ENCODE peak calls at places on chromosome 7, in nine cellular contexts. P is ovary, D is SK-N-SH, G is A549, Q is GM12878, L is upper lobe of left lung, K is suprapubic skin, I is transverse colon, Y is sigmoid colon. F is an unnamed sample.

GRCh38 chr7:22277375-22277774 is 79.6 kb downstream of the RAPGEF5 start:
- DNase-seq in P (no peak), D (no peak), G (no peak), Q (no peak), L (no peak), K (no peak), I (no peak), Y (no peak), F (no peak)

GRCh38 chr7:35735396-35735795 is 40.5 kb upstream of the HERPUD2 start:
- DNase-seq in P (no peak), D (no peak), G (no peak), Q (no peak), L (no peak), K (no peak), I (no peak), Y (no peak), F (no peak)

GRCh38 chr7:149459540-149460433 is 1.1 kb downstream of the ZNF777 start:
- DNase-seq in P (no peak), D (peak), G (peak), Q (no peak), L (peak), K (no peak), I (no peak), Y (no peak), F (no peak)

GRCh38 chr7:24703296-24703695 is 54.0 kb downstream of the GSDME start:
- DNase-seq in P (no peak), D (no peak), G (no peak), Q (no peak), L (no peak), K (no peak), I (no peak), Y (no peak), F (no peak)

GRCh38 chr7:22935269-22935668 is 78.7 kb downstream of the HYCC1 start:
- DNase-seq in P (no peak), D (no peak), G (no peak), Q (no peak), L (no peak), K (no peak), I (no peak), Y (no peak), F (no peak)

GRCh38 chr7:135509589-135509838 is 388 bp downstream of the CNOT4 start:
- DNase-seq in P (no peak), D (no peak), G (no peak), Q (no peak), L (no peak), K (no peak), I (no peak), Y (no peak), F (no peak)

GRCh38 chr7:63899691-63900393 is 98.8 kb upstream of the ZNF722 start:
- DNase-seq in P (peak), D (peak), G (no peak), Q (no peak), L (peak), K (peak), I (peak), Y (peak), F (no peak)

GRCh38 chr7:114504586-114504985 is 90.0 kb downstream of the FOXP2 start:
- DNase-seq in P (no peak), D (no peak), G (no peak), Q (no peak), L (no peak), K (no peak), I (no peak), Y (no peak), F (no peak)

GRCh38 chr7:41039386-41040315 is 663.2 kb downstream of the INHBA start:
- DNase-seq in P (no peak), D (no peak), G (no peak), Q (no peak), L (no peak), K (no peak), I (no peak), Y (no peak), F (no peak)

GRCh38 chr7:143492043-143492471 is 14.4 kb downstream of the TAS2R41 start:
- DNase-seq in P (no peak), D (no peak), G (no peak), Q (no peak), L (no peak), K (no peak), I (no peak), Y (no peak), F (no peak)

GRCh38 chr7:48090095-48090805 is 1.2 kb downstream of the UPP1 start:
- DNase-seq in P (peak), D (no peak), G (no peak), Q (no peak), L (peak), K (no peak), I (peak), Y (peak), F (no peak)

GRCh38 chr7:68892211-68892610 is 706.1 kb upstream of the AUTS2 start:
- DNase-seq in P (no peak), D (no peak), G (peak), Q (no peak), L (no peak), K (no peak), I (no peak), Y (no peak), F (no peak)

GRCh38 chr7:6705959-6706665 is 635 bp downstream of the ZNF12 start:
- DNase-seq in P (peak), D (no peak), G (peak), Q (no peak), L (peak), K (no peak), I (peak), Y (no peak), F (peak)

GRCh38 chr7:121449304-121449703 is 53.2 kb upstream of the FAM3C start:
- DNase-seq in P (no peak), D (peak), G (no peak), Q (no peak), L (no peak), K (no peak), I (no peak), Y (no peak), F (no peak)

GRCh38 chr7:27723086-27723485 is 16.9 kb upstream of the TAX1BP1 start:
- DNase-seq in P (no peak), D (peak), G (no peak), Q (no peak), L (no peak), K (no peak), I (no peak), Y (peak), F (peak)

GRCh38 chr7:139539231-139539630 is 15.7 kb downstream of the CLEC2L start:
- DNase-seq in P (no peak), D (no peak), G (no peak), Q (no peak), L (no peak), K (no peak), I (no peak), Y (no peak), F (no peak)

GRCh38 chr7:17948503-17949238 is 8.4 kb upstream of the SNX13 start:
- DNase-seq in P (no peak), D (no peak), G (no peak), Q (no peak), L (no peak), K (no peak), I (no peak), Y (no peak), F (no peak)

GRCh38 chr7:84200859-84201258 is 6.3 kb upstream of the SEMA3A start:
- DNase-seq in P (no peak), D (no peak), G (no peak), Q (no peak), L (no peak), K (no peak), I (no peak), Y (no peak), F (no peak)
- TF ChIP-seq EP300 in P (no peak), D (no peak), G (no peak), Q (no peak), L (no peak), K (no peak), I (no peak), Y (no peak), F (no peak)

GRCh38 chr7:1536105-1536767 is 5.7 kb downstream of the MAFK start:
- DNase-seq in P (peak), D (no peak), G (no peak), Q (no peak), L (peak), K (no peak), I (no peak), Y (peak), F (no peak)
- H3K27ac ChIP-seq in P (peak), D (peak), G (peak), Q (no peak), L (peak), K (peak), I (peak), Y (peak), F (peak)

DNA sequence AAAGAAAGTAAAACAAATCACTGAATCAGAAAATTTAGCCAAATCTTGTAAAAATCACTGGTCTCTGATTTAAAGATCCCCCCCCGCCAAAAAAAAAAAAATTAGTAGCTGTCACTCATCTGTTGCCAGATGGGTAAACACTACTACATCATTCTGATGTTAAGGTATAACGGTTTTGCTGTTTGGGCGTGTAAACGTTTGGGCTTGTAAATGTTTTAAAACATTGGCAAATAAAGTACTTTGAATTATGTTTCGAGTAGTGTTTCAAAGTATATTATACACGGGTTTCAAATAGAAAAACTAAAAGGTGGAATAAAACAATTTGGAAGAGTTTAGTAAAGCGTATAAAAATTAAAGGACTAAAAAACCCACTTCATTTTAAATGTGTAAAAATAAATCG is 1.5 kb downstream of the TMEM229A start:
- DNase-seq in P (no peak), D (no peak), G (no peak), Q (no peak), L (no peak), K (no peak), I (no peak), Y (no peak), F (no peak)
- H3K4me3 ChIP-seq in P (no peak), D (peak), G (no peak), Q (no peak), L (no peak), K (no peak), I (no peak), Y (no peak), F (peak)

GRCh38 chr7:39810204-39810642 is 139.8 kb upstream of the CDK13 start:
- DNase-seq in P (no peak), D (no peak), G (no peak), Q (no peak), L (no peak), K (no peak), I (no peak), Y (no peak), F (no peak)

GRCh38 chr7:39810710-39811109 is 139.3 kb upstream of the CDK13 start:
- DNase-seq in P (no peak), D (no peak), G (no peak), Q (no peak), L (no peak), K (no peak), I (no peak), Y (no peak), F (no peak)

GRCh38 chr7:39816462-39817065 is 133.5 kb upstream of the CDK13 start:
- DNase-seq in P (no peak), D (no peak), G (no peak), Q (no peak), L (no peak), K (no peak), I (no peak), Y (no peak), F (no peak)

DNA sequence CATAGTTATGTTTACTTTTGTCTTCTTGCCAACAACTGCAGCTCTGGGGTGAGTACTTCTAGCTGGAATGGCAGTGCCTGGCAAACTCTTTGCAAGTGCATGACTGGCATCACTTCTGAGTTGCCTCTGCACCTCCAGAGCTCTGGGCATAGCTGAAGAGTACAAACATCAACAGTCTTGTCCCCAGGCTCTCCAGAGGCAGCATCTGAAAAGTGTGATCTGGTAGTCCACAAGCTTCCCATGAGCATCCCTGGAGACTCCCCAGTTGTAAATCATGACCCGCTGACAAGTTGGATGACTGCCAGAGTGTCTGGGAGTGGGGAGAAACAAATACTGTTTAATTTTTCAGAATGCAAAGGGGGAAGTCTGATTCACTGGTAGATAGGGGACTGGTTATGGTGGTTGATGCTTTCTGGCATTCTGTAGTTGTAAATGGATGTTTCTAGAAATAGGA is 138.9 kb upstream of the CDK13 start:
- DNase-seq in P (no peak), D (peak), G (no peak), Q (no peak), L (no peak), K (no peak), I (no peak), Y (no peak), F (no peak)
- TF ChIP-seq EP300 in P (no peak), D (peak), G (no peak), Q (no peak), L (no peak), K (no peak), I (no peak), Y (no peak), F (no peak)

GRCh38 chr7:26189697-26190096 is 10.8 kb downstream of the HNRNPA2B1 start:
- DNase-seq in P (no peak), D (no peak), G (no peak), Q (no peak), L (no peak), K (no peak), I (no peak), Y (no peak), F (no peak)
- H3K27ac ChIP-seq in P (no peak), D (peak), G (no peak), Q (no peak), L (no peak), K (no peak), I (no peak), Y (no peak), F (peak)

GRCh38 chr7:100603697-100604077 is 1.5 kb downstream of the PCOLCE start:
- DNase-seq in P (peak), D (no peak), G (no peak), Q (no peak), L (no peak), K (no peak), I (no peak), Y (no peak), F (no peak)
- H3K4me3 ChIP-seq in P (peak), D (peak), G (peak), Q (no peak), L (peak), K (peak), I (peak), Y (peak), F (peak)

DNA sequence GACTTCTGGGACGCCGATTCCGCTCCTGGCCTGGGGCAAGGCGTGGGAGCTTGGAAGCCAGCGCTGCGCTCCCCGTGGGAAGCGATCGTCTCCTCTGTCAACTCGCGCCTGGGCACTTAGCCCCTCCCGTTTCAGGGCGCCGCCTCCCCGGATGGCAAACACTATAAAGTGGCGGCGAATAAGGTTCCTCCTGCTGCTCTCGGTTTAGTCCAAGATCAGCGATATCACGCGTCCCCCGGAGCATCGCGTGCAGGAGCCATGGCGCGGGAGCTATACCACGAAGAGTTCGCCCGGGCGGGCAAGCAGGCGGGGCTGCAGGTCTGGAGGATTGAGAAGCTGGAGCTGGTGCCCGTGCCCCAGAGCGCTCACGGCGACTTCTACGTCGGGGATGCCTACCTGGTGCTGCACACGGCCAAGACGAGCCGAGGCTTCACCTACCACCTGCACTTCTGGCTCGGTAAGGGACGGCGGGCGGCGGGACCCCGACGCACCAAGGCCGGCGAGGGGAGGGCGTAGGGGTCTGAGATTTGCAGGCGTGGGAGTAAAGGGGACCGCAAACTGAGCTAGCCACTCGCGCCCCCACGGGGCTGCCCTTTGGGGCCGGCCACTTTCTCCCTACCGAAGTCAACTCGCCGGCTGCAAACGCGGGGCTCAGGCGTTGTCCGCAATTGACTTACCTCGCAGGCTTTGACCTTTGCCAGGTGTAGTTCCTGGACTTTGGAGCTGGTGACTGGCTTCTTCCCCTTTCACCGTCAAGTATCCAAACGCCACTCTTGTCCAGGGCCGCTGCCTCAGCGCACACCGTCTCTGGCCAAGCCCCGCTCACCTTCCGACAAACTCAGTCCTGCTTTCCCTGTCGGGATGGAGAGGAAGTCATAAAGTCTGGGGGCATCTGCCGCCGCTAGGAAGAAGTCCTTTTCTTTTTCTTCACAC is at the start of gene SCIN:
- DNase-seq in P (no peak), D (peak), G (peak), Q (no peak), L (peak), K (no peak), I (peak), Y (peak), F (peak)
- TF ChIP-seq EP300 in P (no peak), D (no peak), G (no peak), Q (no peak), L (no peak), K (no peak), I (no peak), Y (no peak), F (no peak)

DNA sequence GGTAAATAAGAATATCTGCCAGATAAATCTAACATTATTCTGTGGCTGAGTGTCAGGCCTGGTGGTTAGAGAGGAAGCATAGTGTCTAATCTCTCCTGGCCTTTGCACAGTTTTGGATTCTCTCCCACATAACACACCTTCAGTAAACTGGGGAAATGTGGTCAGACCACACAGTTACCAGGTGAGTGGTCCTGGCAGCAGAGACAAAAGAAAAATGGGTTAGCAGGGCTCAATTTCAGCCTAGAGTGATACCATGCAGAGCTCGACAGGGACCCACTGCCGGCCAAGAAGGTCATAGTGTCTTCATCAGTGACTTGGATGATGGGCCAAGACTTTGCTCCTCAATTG is 69.1 kb upstream of the EFCAB10 start:
- DNase-seq in P (no peak), D (no peak), G (no peak), Q (no peak), L (no peak), K (no peak), I (no peak), Y (peak), F (no peak)
- H3K27ac ChIP-seq in P (no peak), D (no peak), G (peak), Q (no peak), L (no peak), K (no peak), I (no peak), Y (no peak), F (no peak)

DNA sequence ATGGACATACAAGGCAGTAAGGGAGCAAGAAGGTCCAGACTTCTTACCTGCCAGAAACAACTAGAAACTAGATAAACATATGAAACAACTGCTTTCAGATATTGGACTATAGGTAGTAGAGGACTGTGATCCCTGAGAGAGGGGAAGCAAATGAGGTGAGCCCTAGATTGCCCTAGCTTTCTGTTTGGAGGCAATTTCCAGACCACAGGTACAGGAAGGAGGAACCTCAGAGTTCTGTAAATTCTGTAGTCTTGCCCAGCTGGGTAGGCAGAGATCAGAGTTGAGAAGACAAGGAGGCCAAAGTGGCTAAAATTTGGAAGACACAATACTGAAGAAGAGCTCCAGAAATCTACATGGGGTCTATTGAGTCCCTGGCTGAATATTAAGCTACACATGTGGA is 21.0 kb downstream of the CDK6 start:
- DNase-seq in P (no peak), D (no peak), G (no peak), Q (no peak), L (no peak), K (no peak), I (no peak), Y (no peak), F (no peak)
- H3K4me3 ChIP-seq in P (no peak), D (no peak), G (no peak), Q (no peak), L (no peak), K (no peak), I (no peak), Y (no peak), F (no peak)

F was measured in stomach.